ENCODE peak calls at places on chromosome 9, in six cellular contexts. R, I, Y, D, W and M are unnamed samples.

GRCh38 chr9:68905129-68905528 is 108.8 kb downstream of the PRKACG start:
- DNase-seq in R (no peak), I (no peak), Y (no peak), D (no peak), W (no peak), M (no peak)

GRCh38 chr9:99819123-99819483 is 2.6 kb upstream of the NR4A3 start:
- DNase-seq in R (no peak), I (no peak), Y (no peak), D (no peak), W (peak), M (no peak)

GRCh38 chr9:112793213-112793810 is 42.8 kb downstream of the SNX30 start:
- DNase-seq in R (peak), I (no peak), Y (peak), D (peak), W (no peak), M (no peak)

GRCh38 chr9:133171161-133171955 is 7.6 kb upstream of the GBGT1 start:
- DNase-seq in R (no peak), I (no peak), Y (no peak), D (no peak), W (no peak), M (no peak)

GRCh38 chr9:98230789-98231188 is 24.7 kb downstream of the TBC1D2 start:
- DNase-seq in R (no peak), I (no peak), Y (no peak), D (no peak), W (no peak), M (no peak)

GRCh38 chr9:77170991-77171699 is 6.2 kb upstream of the VPS13A start:
- DNase-seq in R (peak), I (no peak), Y (no peak), D (no peak), W (no peak), M (no peak)

GRCh38 chr9:125663127-125663526 is 43.9 kb downstream of the MAPKAP1 start:
- DNase-seq in R (no peak), I (no peak), Y (no peak), D (peak), W (no peak), M (no peak)

GRCh38 chr9:70835323-70835722 is 286.1 kb downstream of the TRPM3 start:
- DNase-seq in R (no peak), I (no peak), Y (no peak), D (no peak), W (no peak), M (no peak)

GRCh38 chr9:127979333-127980055 is 1.3 kb downstream of the EEIG1 start:
- DNase-seq in R (no peak), I (no peak), Y (peak), D (peak), W (no peak), M (no peak)

GRCh38 chr9:16622541-16622940 is 247.9 kb downstream of the BNC2 start:
- DNase-seq in R (no peak), I (no peak), Y (no peak), D (no peak), W (no peak), M (no peak)

GRCh38 chr9:134591573-134591981 is 50.0 kb upstream of the COL5A1 start:
- DNase-seq in R (no peak), I (peak), Y (no peak), D (peak), W (no peak), M (no peak)

GRCh38 chr9:17837931-17838330 is 259.1 kb downstream of the SH3GL2 start:
- DNase-seq in R (no peak), I (no peak), Y (no peak), D (peak), W (no peak), M (no peak)

GRCh38 chr9:2125909-2126308 is 110.8 kb downstream of the SMARCA2 start:
- DNase-seq in R (no peak), I (no peak), Y (no peak), D (peak), W (no peak), M (no peak)

GRCh38 chr9:129665008-129665771 is at the start of gene PRRX2:
- DNase-seq in R (no peak), I (no peak), Y (no peak), D (no peak), W (no peak), M (no peak)

GRCh38 chr9:91546574-91546973 is 122.9 kb upstream of the NFIL3 start:
- DNase-seq in R (no peak), I (no peak), Y (no peak), D (peak), W (no peak), M (no peak)

GRCh38 chr9:98502976-98503325 is 205.8 kb downstream of the GABBR2 start:
- DNase-seq in R (no peak), I (no peak), Y (no peak), D (peak), W (no peak), M (no peak)

DNA sequence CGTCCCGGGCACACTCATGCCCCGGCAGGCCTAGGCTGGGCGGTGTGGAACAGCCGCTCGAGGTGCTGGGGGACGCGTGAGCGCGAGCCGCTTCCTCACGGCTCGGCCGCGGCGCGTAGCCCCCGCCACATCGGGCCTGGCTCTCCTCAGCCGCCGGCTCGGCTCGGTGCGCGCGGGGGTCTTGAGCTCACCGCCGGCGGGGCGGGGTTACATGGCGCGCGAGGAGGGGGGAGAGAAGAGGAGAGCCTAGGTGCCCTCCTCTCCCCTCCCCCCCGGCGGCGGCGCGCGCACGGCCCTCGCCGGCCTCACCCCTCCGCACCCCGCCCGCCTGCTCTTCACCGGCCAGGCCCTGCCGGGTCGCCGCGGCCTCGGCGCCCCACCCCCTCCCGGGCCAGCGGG is 7.7 kb downstream of the RANBP6 start:
- DNase-seq in R (peak), I (no peak), Y (peak), D (peak), W (no peak), M (no peak)
- H3K4me3 ChIP-seq in R (peak), I (peak), Y (peak), D (peak), W (peak), M (peak)

DNA sequence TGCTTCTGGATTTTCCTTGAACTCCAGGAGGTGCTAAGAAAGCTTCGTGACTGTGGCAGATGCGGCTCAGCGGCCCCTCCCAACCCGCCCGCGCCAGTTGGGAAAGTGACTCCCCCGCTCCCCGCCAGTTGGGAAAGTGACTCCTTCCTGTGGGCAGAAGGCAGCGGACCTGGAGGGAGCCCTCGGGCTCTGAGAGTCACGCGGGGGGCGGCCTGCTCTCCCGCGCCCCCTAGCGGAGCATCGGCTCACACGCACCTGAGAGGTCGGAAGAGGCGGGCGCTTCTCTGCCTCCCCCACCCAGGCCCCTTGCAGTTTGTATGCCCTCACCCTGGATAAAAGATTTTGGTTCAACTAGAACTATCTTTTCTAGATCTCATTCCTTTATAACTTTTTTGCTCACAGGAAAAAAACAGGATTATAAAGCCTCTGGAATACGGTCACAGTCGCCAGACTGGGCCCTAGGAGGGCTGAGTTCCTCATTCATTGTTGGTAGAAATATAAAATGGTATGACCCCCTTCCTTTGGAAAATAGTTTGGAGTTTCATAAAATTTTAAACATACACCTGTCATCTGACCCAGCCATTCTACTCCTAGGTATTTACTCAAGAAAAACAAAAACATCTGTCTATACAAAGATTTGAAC is 82.2 kb downstream of the HSD17B3 start:
- DNase-seq in R (peak), I (no peak), Y (peak), D (peak), W (no peak), M (no peak)
- TF ChIP-seq CTCF in R (peak), I (peak), Y (peak), D (peak), W (peak), M (peak)

DNA sequence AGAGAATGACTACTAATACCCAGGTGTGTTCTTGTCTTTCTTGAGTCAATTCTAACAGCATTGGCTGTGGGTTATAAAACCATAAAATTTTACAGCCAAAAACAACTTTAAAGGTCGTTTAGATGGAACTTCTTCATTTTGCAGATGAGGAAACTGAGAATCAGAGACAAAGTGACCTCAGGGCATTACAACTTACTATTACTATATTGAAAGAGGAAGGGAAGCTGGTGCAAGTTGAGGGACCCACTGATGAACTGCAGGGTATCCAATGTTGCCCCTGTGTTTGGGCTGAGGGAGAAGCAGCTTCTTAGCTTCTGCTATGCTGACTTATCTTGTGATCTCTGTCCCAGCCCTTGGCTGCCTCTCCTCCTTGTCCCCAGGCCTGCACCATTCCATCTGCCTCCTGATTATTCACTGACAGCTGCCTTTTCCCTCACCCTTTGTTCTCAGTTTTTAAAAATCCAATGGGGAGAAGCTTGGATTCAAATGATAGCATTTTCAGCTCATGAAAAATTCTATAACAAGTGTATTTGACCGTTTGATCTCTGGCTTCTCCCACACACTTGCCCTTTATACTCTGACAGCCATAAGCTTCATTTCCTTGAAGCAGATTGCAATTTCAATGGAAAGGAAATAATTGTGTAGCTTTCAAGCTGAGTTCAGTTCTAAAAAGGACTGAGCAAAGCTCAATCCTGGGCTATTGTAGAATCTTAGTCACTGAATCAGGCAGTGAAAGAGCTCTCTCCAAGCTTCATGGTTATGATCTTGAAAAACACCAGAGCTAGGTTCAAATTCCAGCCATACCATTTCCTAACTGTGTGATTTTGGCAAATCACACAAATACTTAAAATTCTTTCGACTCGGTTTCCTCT is 68.5 kb downstream of the TMC1 start:
- DNase-seq in R (no peak), I (no peak), Y (no peak), D (peak), W (no peak), M (no peak)
- H3K4me3 ChIP-seq in R (no peak), I (no peak), Y (no peak), D (no peak), W (no peak), M (no peak)

GRCh38 chr9:119961774-119962408 is 592.7 kb upstream of the BRINP1 start:
- DNase-seq in R (peak), I (no peak), Y (no peak), D (peak), W (no peak), M (no peak)
- TF ChIP-seq CTCF in R (peak), I (peak), Y (peak), D (peak), W (peak), M (peak)

DNA sequence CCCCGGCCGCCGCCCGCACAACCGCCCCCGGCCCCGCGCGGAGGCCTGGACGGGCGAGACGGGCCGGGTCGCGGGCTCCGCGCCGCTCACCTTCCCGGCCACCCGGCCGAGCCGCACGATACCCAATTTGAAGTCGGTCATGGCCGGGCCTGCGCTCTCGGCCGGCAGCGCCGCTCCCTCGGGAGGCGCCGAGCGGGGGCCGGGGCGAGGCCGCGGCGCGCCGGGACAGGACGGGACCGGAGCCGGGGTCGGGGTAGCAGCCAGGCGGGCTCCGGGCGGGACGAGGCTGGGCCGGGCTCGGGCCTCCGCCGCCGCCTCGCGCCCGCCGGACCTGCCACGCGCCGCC is 216 bp downstream of the ZMYND19 start:
- DNase-seq in R (no peak), I (no peak), Y (no peak), D (no peak), W (no peak), M (no peak)
- H3K4me3 ChIP-seq in R (peak), I (peak), Y (peak), D (peak), W (peak), M (peak)

GRCh38 chr9:26856413-26857032 is 36.1 kb downstream of the CAAP1 start:
- DNase-seq in R (no peak), I (no peak), Y (no peak), D (peak), W (no peak), M (peak)
- TF ChIP-seq CTCF in R (peak), I (peak), Y (peak), D (peak), W (peak), M (peak)

DNA sequence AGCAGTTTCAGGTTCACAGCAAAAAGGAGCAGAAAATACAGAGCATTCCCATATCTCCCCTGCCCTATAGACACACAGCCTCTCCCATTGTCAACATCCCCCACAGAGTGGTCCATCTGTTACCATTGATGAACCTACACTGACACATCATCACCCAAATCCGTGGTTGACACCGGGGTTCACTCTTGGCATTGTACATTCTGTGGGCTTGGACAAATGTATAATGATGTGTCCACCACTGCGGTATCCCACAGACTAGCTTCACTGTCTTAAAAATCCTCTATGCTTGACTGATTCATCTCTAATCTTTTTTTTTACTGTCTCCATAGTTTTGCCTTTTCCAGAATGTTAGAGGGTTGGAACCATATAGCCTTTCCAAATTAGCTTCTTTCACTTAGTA is 120.8 kb upstream of the SPATA31C2 start:
- DNase-seq in R (no peak), I (no peak), Y (no peak), D (no peak), W (no peak), M (no peak)
- H3K4me3 ChIP-seq in R (no peak), I (no peak), Y (no peak), D (no peak), W (no peak), M (no peak)